ENCODE peak calls at places on chromosomes 2 and 18, in seven cellular contexts. Z, V, G, H, P, W and Q are unnamed samples.
A peak's percentile ranks its signal among the peaks of the same experiment; 100 is the strongest.

GRCh38 chr2:138474093-138474834 is 27.3 kb upstream of the SPOPL start:
- DNase-seq in Z (no peak), V (no peak), G (peak; percentile 80), H (no peak), P (no peak), W (no peak), Q (peak; percentile 2)

GRCh38 chr2:216315817-216316603 is 56.3 kb downstream of the MARCHF4 start:
- DNase-seq in Z (no peak), V (no peak), G (peak; percentile 35), H (no peak), P (no peak), W (no peak), Q (peak; percentile 64)

GRCh38 chr2:132757002-132757598 is 87.1 kb upstream of the LYPD1 start:
- DNase-seq in Z (no peak), V (no peak), G (no peak), H (no peak), P (no peak), W (no peak), Q (no peak)

GRCh38 chr2:99545066-99545465 is 55.2 kb upstream of the REV1 start:
- DNase-seq in Z (no peak), V (no peak), G (no peak), H (no peak), P (no peak), W (no peak), Q (no peak)

GRCh38 chr2:199042660-199043379 is 414.9 kb downstream of the SATB2 start:
- DNase-seq in Z (no peak), V (no peak), G (no peak), H (no peak), P (no peak), W (no peak), Q (no peak)

GRCh38 chr2:42558827-42559226 is 9.6 kb upstream of the MTA3 start:
- DNase-seq in Z (no peak), V (no peak), G (no peak), H (no peak), P (peak; percentile 88), W (no peak), Q (no peak)

GRCh38 chr2:198004921-198005829 is 200.8 kb downstream of the PLCL1 start:
- DNase-seq in Z (no peak), V (no peak), G (no peak), H (no peak), P (no peak), W (no peak), Q (no peak)

GRCh38 chr2:118738524-118739308 is 108.7 kb downstream of the EN1 start:
- DNase-seq in Z (peak; percentile 93), V (no peak), G (peak; percentile 98), H (no peak), P (no peak), W (no peak), Q (peak; percentile 100)

GRCh38 chr2:171985076-171985475 is 14.7 kb upstream of the METAP1D start:
- DNase-seq in Z (no peak), V (no peak), G (no peak), H (no peak), P (no peak), W (no peak), Q (no peak)

GRCh38 chr18:55478301-55478660 is 109.7 kb downstream of the TCF4 start:
- DNase-seq in Z (no peak), V (no peak), G (no peak), H (no peak), P (no peak), W (no peak), Q (no peak)

GRCh38 chr2:46666044-46666662 is 186.8 kb downstream of the TMEM247 start:
- DNase-seq in Z (no peak), V (no peak), G (no peak), H (no peak), P (peak; percentile 43), W (no peak), Q (peak; percentile 64)

GRCh38 chr2:5696351-5696740 is 4.2 kb downstream of the SOX11 start:
- DNase-seq in Z (no peak), V (peak; percentile 52), G (no peak), H (peak; percentile 19), P (no peak), W (peak; percentile 71), Q (no peak)

GRCh38 chr2:85164145-85164559 is 31.0 kb downstream of the TCF7L1 start:
- DNase-seq in Z (no peak), V (no peak), G (no peak), H (no peak), P (no peak), W (no peak), Q (no peak)

GRCh38 chr2:222915092-222915957 is 54.5 kb downstream of the ACSL3 start:
- DNase-seq in Z (no peak), V (no peak), G (peak; percentile 56), H (no peak), P (no peak), W (no peak), Q (peak; percentile 49)

GRCh38 chr2:46985512-46985911 is 69.9 kb upstream of the MCFD2 start:
- DNase-seq in Z (no peak), V (no peak), G (no peak), H (no peak), P (no peak), W (peak; percentile 67), Q (peak; percentile 54)

GRCh38 chr2:198662916-198663315 is 794.8 kb downstream of the SATB2 start:
- DNase-seq in Z (no peak), V (no peak), G (no peak), H (no peak), P (no peak), W (no peak), Q (no peak)

GRCh38 chr2:45010706-45011036 is 1.4 kb upstream of the SIX2 start:
- DNase-seq in Z (no peak), V (no peak), G (peak; percentile 10), H (no peak), P (no peak), W (no peak), Q (peak; percentile 17)

GRCh38 chr2:7595181-7595580 is 678.0 kb downstream of the RNF144A start:
- DNase-seq in Z (no peak), V (no peak), G (no peak), H (no peak), P (no peak), W (no peak), Q (no peak)

GRCh38 chr18:24136967-24137373 is 1.9 kb upstream of the CABYR start:
- DNase-seq in Z (no peak), V (no peak), G (no peak), H (no peak), P (no peak), W (no peak), Q (peak; percentile 9)

DNA sequence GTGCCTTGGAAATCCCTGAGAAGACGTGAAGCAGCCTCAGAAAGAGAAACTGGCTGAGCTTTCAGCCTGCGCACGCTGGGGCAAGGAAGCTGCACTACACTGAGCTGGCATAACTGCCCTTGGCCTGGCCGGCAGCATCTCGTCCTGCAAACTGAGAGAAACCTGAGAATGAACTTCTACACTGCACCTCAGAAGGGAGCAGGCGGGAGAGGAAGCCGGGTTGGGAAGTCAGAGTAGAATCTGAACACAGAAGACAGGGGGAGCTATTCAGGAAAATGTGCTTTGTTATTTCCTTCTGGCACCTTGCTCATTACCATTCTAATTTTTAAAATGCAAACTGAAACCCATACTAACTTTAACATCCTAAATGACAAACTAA is 70.9 kb downstream of the ZEB2 start:
- DNase-seq in Z (no peak), V (no peak), G (no peak), H (no peak), P (no peak), W (peak; percentile 31), Q (no peak)
- TF ChIP-seq CTCF in Z (peak; percentile 10), V (peak; percentile 33), G (peak; percentile 24), H (peak; percentile 43), P (peak; percentile 28), W (peak; percentile 31), Q (peak; percentile 4)

DNA sequence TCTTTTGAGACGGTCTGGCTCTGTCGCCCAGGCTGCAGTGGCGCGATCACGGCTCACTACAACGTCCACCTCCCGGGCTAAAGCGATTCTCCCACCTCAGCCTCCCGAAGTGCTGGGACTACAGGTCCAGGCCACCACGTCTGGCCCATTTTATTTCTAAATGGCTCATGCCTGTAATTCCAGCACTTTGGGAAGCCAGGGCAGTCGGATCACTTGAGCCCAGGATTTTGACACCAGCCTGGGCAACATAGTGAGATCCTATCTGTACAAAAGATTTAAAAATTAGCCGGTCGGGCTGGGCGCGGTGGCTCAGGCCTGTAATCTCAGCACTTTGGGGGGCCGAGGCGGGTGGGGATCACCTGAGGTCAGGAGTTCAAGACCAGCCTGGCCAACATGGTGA is 26.4 kb upstream of the EFHD1 start:
- DNase-seq in Z (no peak), V (no peak), G (no peak), H (no peak), P (no peak), W (no peak), Q (no peak)
- TF ChIP-seq CTCF in Z (no peak), V (no peak), G (no peak), H (no peak), P (no peak), W (no peak), Q (no peak)

GRCh38 chr2:60597346-60597745 is 43.9 kb upstream of the BCL11A start:
- DNase-seq in Z (no peak), V (no peak), G (peak; percentile 6), H (no peak), P (no peak), W (no peak), Q (no peak)
- TF ChIP-seq CTCF in Z (no peak), V (no peak), G (no peak), H (no peak), P (no peak), W (no peak), Q (no peak)

GRCh38 chr18:37552296-37552695 is 13.3 kb downstream of the CELF4 start:
- DNase-seq in Z (no peak), V (no peak), G (no peak), H (no peak), P (no peak), W (no peak), Q (no peak)

GRCh38 chr18:37551846-37552245 is 13.8 kb downstream of the CELF4 start:
- DNase-seq in Z (no peak), V (no peak), G (no peak), H (no peak), P (no peak), W (no peak), Q (no peak)

GRCh38 chr18:37551249-37551648 is 14.3 kb downstream of the CELF4 start:
- DNase-seq in Z (no peak), V (no peak), G (no peak), H (no peak), P (no peak), W (no peak), Q (no peak)

GRCh38 chr18:37554399-37554787 is 11.2 kb downstream of the CELF4 start:
- DNase-seq in Z (no peak), V (no peak), G (no peak), H (no peak), P (no peak), W (no peak), Q (no peak)

DNA sequence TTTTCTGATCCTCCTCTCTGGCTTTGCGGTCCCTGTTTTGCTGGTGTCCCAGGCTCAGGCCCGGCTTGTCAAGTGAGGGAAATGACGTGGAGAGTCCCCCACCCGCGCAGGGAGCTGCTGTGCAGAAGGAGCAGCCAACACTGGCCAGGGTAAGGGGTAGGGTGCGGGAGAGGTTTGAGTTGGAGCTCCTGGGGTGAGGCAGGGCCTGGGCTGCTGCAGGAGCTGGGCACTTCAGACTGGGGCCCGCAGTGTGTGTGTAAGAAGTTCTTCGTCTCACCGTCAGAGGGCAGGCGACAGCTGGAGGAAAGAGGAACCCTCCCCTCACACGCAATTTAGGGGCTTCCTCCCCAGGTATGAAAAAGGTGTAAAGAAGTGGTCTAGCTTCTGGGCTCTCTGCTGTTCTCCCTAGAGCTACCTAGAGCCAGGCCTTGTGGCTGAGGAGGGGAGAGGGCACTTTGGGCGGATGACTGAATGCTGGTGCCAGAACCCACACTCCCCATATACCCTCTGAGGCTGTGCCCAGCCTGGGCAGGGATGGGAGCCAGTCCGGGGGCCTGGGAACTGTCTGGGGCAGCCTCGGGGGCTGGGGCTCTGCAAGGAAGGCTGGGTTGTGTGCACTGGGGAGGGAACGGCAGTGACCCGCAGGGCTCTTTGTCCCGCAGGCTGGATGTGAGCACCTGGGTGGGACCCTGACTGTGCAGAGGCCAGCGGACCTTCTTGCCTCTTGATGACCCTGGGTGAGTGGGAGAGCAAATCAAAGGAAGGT is 11.8 kb downstream of the CELF4 start:
- DNase-seq in Z (no peak), V (no peak), G (no peak), H (no peak), P (no peak), W (no peak), Q (no peak)
- TF ChIP-seq CTCF in Z (peak; percentile 9), V (peak; percentile 69), G (peak; percentile 29), H (peak; percentile 59), P (no peak), W (no peak), Q (peak; percentile 4)